ENCODE peak calls at places on chromosomes 3 and 15, in four cellular contexts. P is tibial artery; V is stimulated activated naive B cell treated with anti-CD40 and anti-IgM and Interleukin-4, amounts not matched to agents 10 μg/mL and 1 μg/mL and 100 μg/mL, for 72 hours; J is foreskin fibroblast. T is an unnamed sample.

GRCh38 chr3:65368866-65369265 is 669.9 kb downstream of the MAGI1 start:
- DNase-seq in J (no peak), V (no peak), P (no peak), T (no peak)

GRCh38 chr3:69823710-69824109 is 84.4 kb downstream of the MITF start:
- DNase-seq in P (no peak), J (peak; percentile 74), V (no peak), T (no peak)

GRCh38 chr3:39501982-39502837 is 34.7 kb downstream of the MOBP start:
- DNase-seq in P (no peak), J (peak; percentile 4), V (no peak), T (no peak)

GRCh38 chr3:146503459-146504202 is 34.3 kb upstream of the PLSCR2 start:
- DNase-seq in P (peak; percentile 45), V (peak; percentile 9), J (peak; percentile 81), T (no peak)

GRCh38 chr3:137583256-137583655 is 180.9 kb upstream of the SOX14 start:
- DNase-seq in P (no peak), V (no peak), J (no peak), T (no peak)

GRCh38 chr15:45919806-45920205 is 285.0 kb downstream of the SQOR start:
- DNase-seq in P (no peak), J (peak; percentile 65), V (no peak), T (no peak)

GRCh38 chr3:30488070-30488756 is 118.2 kb upstream of the TGFBR2 start:
- DNase-seq in P (no peak), V (no peak), J (no peak), T (no peak)

GRCh38 chr15:75648156-75649000 is 666 bp downstream of the SNX33 start:
- DNase-seq in V (no peak), P (no peak), J (peak; percentile 68), T (no peak)

GRCh38 chr3:53030864-53031445 is 14.9 kb downstream of the SFMBT1 start:
- DNase-seq in J (no peak), V (no peak), P (no peak), T (peak; percentile 16)

GRCh38 chr3:159208080-159208479 is 406.2 kb downstream of the MFSD1 start:
- DNase-seq in J (no peak), P (no peak), V (no peak), T (no peak)

GRCh38 chr15:90291679-90292356 is 26.3 kb downstream of the NGRN start:
- DNase-seq in J (no peak), P (no peak), V (no peak), T (no peak)

GRCh38 chr3:29285356-29286070 is 4.6 kb downstream of the RBMS3 start:
- DNase-seq in V (no peak), P (no peak), J (peak; percentile 53), T (no peak)